ENCODE peak calls at places on chromosomes 12 and 14, in seven cellular contexts. S is iPS DF 6.9, W is mesendoderm, L is SJSA1, N is testis, C is AG04450, P is endothelial cell of umbilical vein. U is an unnamed sample.

GRCh38 chr14:72291908-72292688 is 359.9 kb downstream of the RGS6 start:
- DNase-seq in S (peak; percentile 25), W (peak; percentile 61), L (peak; percentile 26), N (peak; percentile 65), C (peak; percentile 26), P (peak; percentile 5), U (no peak)

GRCh38 chr12:45269407-45269741 is 53.5 kb downstream of the ANO6 start:
- DNase-seq in S (no peak), W (no peak), L (no peak), N (no peak), C (no peak), P (no peak), U (no peak)

GRCh38 chr14:101355284-101355683 is 206.0 kb upstream of the DIO3 start:
- DNase-seq in S (no peak), W (no peak), L (no peak), N (no peak), C (no peak), P (no peak), U (no peak)

GRCh38 chr12:90622431-90622830 is 332.5 kb downstream of the CCER1 start:
- DNase-seq in S (no peak), W (peak; percentile 7), L (peak; percentile 45), N (no peak), C (peak; percentile 3), P (peak; percentile 16), U (no peak)

GRCh38 chr12:104630230-104630670 is 173.5 kb downstream of the CHST11 start:
- DNase-seq in S (no peak), W (no peak), L (no peak), N (no peak), C (no peak), P (no peak), U (no peak)

GRCh38 chr14:23936084-23936829 is 17.3 kb upstream of the DHRS4 start:
- DNase-seq in S (no peak), W (no peak), L (no peak), N (no peak), C (no peak), P (no peak), U (no peak)

GRCh38 chr14:22556021-22556989 is 32.7 kb downstream of the DAD1 start:
- DNase-seq in S (no peak), W (no peak), L (peak; percentile 90), N (peak; percentile 41), C (peak; percentile 46), P (peak; percentile 52), U (peak; percentile 36)

GRCh38 chr12:64236549-64236948 is 14.5 kb upstream of the KICS2 start:
- DNase-seq in S (no peak), W (peak; percentile 36), L (no peak), N (no peak), C (no peak), P (peak; percentile 16), U (no peak)

GRCh38 chr12:121237415-121237814 is 27.5 kb downstream of the P2RX4 start:
- DNase-seq in S (no peak), W (no peak), L (no peak), N (no peak), C (no peak), P (peak; percentile 21), U (no peak)

GRCh38 chr14:36068777-36069534 is 107.6 kb downstream of the PTCSC3 start:
- DNase-seq in S (no peak), W (no peak), L (peak; percentile 96), N (no peak), C (no peak), P (no peak), U (no peak)
- H3K27ac ChIP-seq in S (no peak overlapping the region), W (no peak overlapping the region), L (peak overlapping the region; percentile 65), N (no peak overlapping the region), C (no peak overlapping the region), P (no peak overlapping the region), U (no peak overlapping the region)

GRCh38 chr12:6942331-6942665 is 1.3 kb upstream of the RNU7-1 start:
- DNase-seq in S (no peak), W (no peak), L (no peak), N (no peak), C (no peak), P (no peak), U (no peak)
- H3K27ac ChIP-seq in S (no peak overlapping the region), W (peak overlapping the region; percentile 23), L (no peak overlapping the region), N (peak overlapping the region; percentile 97), C (peak overlapping the region; percentile 94), P (no peak overlapping the region), U (peak overlapping the region; percentile 93)

GRCh38 chr12:39605996-39606395 is 13.6 kb downstream of the ABCD2 start:
- DNase-seq in S (no peak), W (peak; percentile 62), L (peak; percentile 29), N (no peak), C (no peak), P (no peak), U (no peak)
- H3K27ac ChIP-seq in S (no peak overlapping the region), W (no peak overlapping the region), L (no peak overlapping the region), N (no peak overlapping the region), C (no peak overlapping the region), P (no peak overlapping the region), U (no peak overlapping the region)

GRCh38 chr14:95478818-95479217 is 37.6 kb downstream of the SYNE3 start:
- DNase-seq in S (no peak), W (no peak), L (no peak), N (no peak), C (no peak), P (no peak), U (no peak)
- H3K27ac ChIP-seq in S (no peak overlapping the region), W (no peak overlapping the region), L (no peak overlapping the region), N (no peak overlapping the region), C (no peak overlapping the region), P (no peak overlapping the region), U (no peak overlapping the region)

DNA sequence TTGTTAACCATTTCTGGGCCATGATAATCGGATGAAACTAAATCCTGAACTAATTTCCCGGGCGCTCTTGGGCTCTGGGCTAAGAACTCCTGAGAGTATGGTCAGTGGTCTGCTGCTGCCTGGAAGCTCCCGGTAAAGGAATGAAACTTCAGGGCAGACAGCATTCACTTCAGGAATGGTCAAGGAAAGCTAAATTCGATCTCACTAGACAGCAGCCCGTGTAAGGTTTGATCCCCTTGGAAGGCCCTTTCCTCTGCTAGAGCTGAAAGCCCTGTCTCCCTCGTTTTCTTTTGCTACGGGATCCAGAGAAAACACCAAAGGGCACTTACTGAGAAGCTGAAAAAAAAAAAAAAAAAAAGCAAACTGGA is 683 bp downstream of the ASB8 start:
- DNase-seq in S (no peak), W (peak; percentile 5), L (no peak), N (no peak), C (no peak), P (no peak), U (no peak)
- H3K27ac ChIP-seq in S (no peak overlapping the region), W (no peak overlapping the region), L (no peak overlapping the region), N (peak overlapping the region; percentile 70), C (peak overlapping the region; percentile 31), P (no peak overlapping the region), U (peak overlapping the region; percentile 95)

DNA sequence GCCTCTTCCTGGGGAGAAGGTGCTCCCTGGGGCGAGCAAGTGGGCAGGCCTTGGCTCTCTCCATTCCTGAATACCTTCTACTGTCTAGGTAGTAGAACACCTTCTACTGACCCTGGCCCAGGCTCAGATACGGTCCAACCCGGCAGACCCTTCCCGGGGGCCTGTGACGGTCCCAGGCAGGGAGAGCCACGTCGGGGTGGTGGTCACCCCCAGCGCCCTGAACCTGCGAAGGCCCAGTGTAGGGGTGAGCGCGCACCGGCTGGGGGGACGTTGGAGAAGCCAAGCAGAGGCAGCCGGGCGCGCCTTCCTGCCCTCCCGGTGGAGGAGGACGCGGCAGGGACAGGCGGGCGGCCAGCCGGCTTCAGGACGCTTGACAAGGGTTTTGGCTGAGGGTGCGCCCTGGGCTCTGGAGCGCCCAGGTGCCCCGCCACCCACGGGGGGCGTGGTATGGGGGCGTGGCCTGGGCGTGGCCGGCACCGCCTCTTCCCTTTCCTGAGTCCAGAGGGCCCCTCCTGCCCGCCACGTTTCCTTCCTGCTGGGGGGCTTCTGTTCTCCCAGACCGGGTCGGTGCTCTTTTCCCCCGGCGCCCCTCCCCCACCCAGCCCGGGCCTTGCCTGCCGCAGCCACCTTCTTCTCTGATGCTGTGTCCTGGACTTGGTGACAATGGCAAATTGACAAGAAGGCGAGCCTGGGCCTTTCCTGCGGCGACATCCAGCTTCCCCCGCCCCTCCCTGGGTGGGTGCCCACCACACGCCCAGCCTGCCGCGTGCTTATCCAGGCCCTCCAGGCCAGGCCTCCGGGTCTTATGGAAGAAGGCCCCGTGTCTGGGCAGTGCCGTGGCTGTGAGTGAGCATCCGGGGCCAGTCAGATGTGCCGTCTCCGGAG is 24.5 kb upstream of the PPP1R13B start:
- DNase-seq in S (no peak), W (peak; percentile 64), L (no peak), N (peak; percentile 60), C (no peak), P (no peak), U (peak; percentile 14)
- H3K27ac ChIP-seq in S (no peak overlapping the region), W (no peak overlapping the region), L (no peak overlapping the region), N (no peak overlapping the region), C (no peak overlapping the region), P (peak overlapping the region; percentile 8), U (peak overlapping the region; percentile 38)

DNA sequence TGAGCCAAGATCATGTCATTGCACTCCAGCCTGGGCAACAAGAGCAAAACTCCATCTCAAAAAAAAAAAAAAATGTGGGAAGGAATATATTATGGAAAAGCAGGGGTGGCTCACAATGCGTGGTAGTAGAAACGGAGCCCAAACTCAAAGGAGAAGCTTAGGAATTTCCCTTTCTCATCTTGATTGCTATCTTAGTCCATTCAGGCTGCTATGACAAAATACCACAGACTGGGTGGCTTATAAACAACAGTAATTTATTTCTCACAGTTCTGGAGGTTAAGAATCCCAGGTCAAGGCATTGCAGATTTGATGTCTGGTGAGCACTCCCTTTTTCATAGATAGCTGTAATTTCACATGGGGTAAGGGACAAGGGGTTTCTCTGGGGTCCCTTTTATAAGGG is 153.8 kb upstream of the KRR1 start:
- DNase-seq in S (no peak), W (peak; percentile 55), L (peak; percentile 91), N (no peak), C (no peak), P (no peak), U (no peak)
- H3K27ac ChIP-seq in S (no peak overlapping the region), W (no peak overlapping the region), L (peak overlapping the region; percentile 95), N (no peak overlapping the region), C (no peak overlapping the region), P (no peak overlapping the region), U (no peak overlapping the region)

GRCh38 chr12:905273-906076 is 44.0 kb downstream of the RAD52 start:
- DNase-seq in S (no peak), W (peak; percentile 58), L (no peak), N (no peak), C (no peak), P (no peak), U (no peak)
- H3K27ac ChIP-seq in S (no peak overlapping the region), W (peak overlapping the region; percentile 2), L (no peak overlapping the region), N (no peak overlapping the region), C (no peak overlapping the region), P (no peak overlapping the region), U (peak overlapping the region; percentile 28)

DNA sequence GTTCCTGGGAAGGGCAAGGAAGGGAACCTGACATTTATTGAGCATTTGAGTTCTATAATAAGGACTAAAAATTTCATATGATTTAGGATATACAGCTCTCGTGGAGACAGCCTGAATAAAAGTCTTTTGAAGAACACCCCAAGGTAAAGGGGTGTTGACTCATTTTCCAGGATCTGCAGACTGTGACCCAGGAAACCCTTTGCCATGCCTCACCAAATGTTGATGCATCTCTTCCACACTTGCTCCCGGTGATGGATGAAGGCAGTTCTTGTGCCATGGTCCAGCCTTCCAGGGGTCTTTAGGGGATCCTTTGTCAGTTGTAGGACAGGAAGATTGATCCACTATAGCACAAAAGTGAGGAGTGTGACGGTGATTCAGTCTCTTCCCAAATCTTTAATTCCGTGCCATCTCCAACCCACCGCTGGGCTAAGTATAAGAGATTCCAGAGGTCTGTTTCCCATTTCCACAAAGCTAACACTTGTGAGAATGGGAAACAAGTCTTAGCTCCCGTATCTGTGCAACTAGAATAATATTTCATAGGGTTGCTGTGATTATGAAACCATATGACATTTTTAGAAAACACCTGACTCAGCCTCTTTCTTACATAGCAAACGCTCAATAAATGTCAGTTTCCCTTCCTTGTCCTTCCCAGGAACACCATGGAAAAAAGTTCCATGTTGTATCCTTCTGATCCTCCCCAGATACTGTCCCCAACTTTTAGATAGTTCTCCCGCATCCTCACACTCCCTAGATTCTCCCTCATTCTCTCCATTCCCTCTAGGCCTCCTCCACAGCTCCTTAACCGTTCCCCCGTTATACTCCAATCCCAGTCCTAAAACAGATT is 836 bp downstream of the AAAS start:
- DNase-seq in S (no peak), W (no peak), L (no peak), N (no peak), C (no peak), P (no peak), U (no peak)
- H3K27ac ChIP-seq in S (no peak overlapping the region), W (no peak overlapping the region), L (peak overlapping the region; percentile 84), N (peak overlapping the region; percentile 90), C (peak overlapping the region; percentile 94), P (peak overlapping the region; percentile 27), U (peak overlapping the region; percentile 93)

U was measured in gastrocnemius medialis.